ENCODE peak calls at places on chromosomes 7 and 10, in eight cellular contexts. B, D, S, T, N, F, K and Z are unnamed samples.

GRCh38 chr10:129913021-129913695 is 50.9 kb downstream of the EBF3 start:
- DNase-seq in S (no peak), B (no peak), T (no peak), K (no peak), N (no peak), D (no peak), F (no peak), Z (no peak)

GRCh38 chr7:127231415-127231814 is 21.3 kb downstream of the GRM8 start:
- DNase-seq in D (no peak), K (no peak), S (no peak), F (no peak), T (no peak), N (no peak), B (no peak), Z (no peak)

GRCh38 chr7:3272691-3273141 is 28.3 kb upstream of the SDK1 start:
- DNase-seq in S (no peak), T (peak), K (no peak), N (no peak), F (no peak), D (peak), B (no peak), Z (no peak)

GRCh38 chr7:102892631-102893278 is 20.0 kb upstream of the LRRC17 start:
- DNase-seq in S (no peak), T (no peak), F (no peak), K (no peak), D (no peak), N (no peak), B (no peak), Z (no peak)

GRCh38 chr7:149050941-149051340 is 22.6 kb upstream of the PDIA4 start:
- DNase-seq in K (no peak), S (no peak), F (no peak), B (no peak), N (no peak), T (peak), D (no peak), Z (no peak)

GRCh38 chr10:124652701-124653100 is 91.5 kb downstream of the FAM53B start:
- DNase-seq in K (no peak), T (no peak), S (no peak), D (no peak), N (no peak), B (no peak), F (no peak), Z (no peak)

GRCh38 chr7:22052221-22052639 is 106.5 kb upstream of the CDCA7L start:
- DNase-seq in D (no peak), B (peak), N (no peak), T (no peak), S (no peak), F (no peak), K (no peak), Z (no peak)

GRCh38 chr7:108669958-108670357 is 100.3 kb downstream of the DNAJB9 start:
- DNase-seq in S (no peak), B (no peak), K (no peak), F (no peak), N (no peak), D (no peak), T (no peak), Z (no peak)

GRCh38 chr7:129089521-129090212 is 34.8 kb upstream of the TNPO3 start:
- DNase-seq in B (no peak), S (no peak), N (no peak), K (no peak), D (no peak), T (peak), F (no peak), Z (peak)

GRCh38 chr10:48493083-48493871 is 111.6 kb downstream of the ARHGAP22 start:
- DNase-seq in D (no peak), T (no peak), B (no peak), S (no peak), N (no peak), F (no peak), K (no peak), Z (no peak)

GRCh38 chr10:16436367-16436757 is 448 bp upstream of the PTER start:
- DNase-seq in B (peak), S (no peak), F (no peak), D (no peak), K (no peak), N (no peak), T (no peak), Z (peak)

GRCh38 chr10:7272008-7272407 is 138.8 kb downstream of the SFMBT2 start:
- DNase-seq in T (no peak), K (no peak), D (no peak), B (no peak), F (no peak), S (no peak), N (no peak), Z (peak)

GRCh38 chr10:20891338-20891714 is 5.8 kb downstream of the NEBL start:
- DNase-seq in D (no peak), S (no peak), T (peak), K (no peak), B (no peak), N (no peak), F (no peak), Z (no peak)

GRCh38 chr10:79496896-79497295 is 15.4 kb upstream of the EIF5AL1 start:
- DNase-seq in F (no peak), N (no peak), T (no peak), D (no peak), B (no peak), S (no peak), K (no peak), Z (no peak)

GRCh38 chr7:114099337-114099736 is 180.5 kb upstream of the PPP1R3A start:
- DNase-seq in N (no peak), F (no peak), B (no peak), K (no peak), T (no peak), D (no peak), S (no peak), Z (no peak)

GRCh38 chr10:60114765-60115586 is 208.6 kb upstream of the CCDC6 start:
- DNase-seq in F (peak), B (peak), K (peak), N (no peak), T (peak), D (no peak), S (no peak), Z (peak)

GRCh38 chr7:17134786-17135185 is 163.7 kb upstream of the AHR start:
- DNase-seq in T (no peak), S (no peak), K (no peak), B (no peak), F (no peak), D (no peak), N (no peak), Z (no peak)

GRCh38 chr7:7576344-7576743 is 9.7 kb downstream of the MIOS start:
- DNase-seq in N (no peak), D (no peak), S (no peak), K (no peak), T (no peak), B (no peak), F (no peak), Z (no peak)

GRCh38 chr7:92634924-92635519 is 44.8 kb upstream of the FAM133B start:
- DNase-seq in B (peak), F (no peak), D (peak), N (peak), T (peak), K (no peak), S (no peak), Z (no peak)

GRCh38 chr10:96450514-96451207 is 63.1 kb downstream of the TLL2 start:
- DNase-seq in D (no peak), F (no peak), K (no peak), B (no peak), N (no peak), S (no peak), T (no peak), Z (no peak)

GRCh38 chr7:28573059-28573553 is 160.8 kb downstream of the CREB5 start:
- DNase-seq in F (peak), T (peak), K (no peak), B (no peak), N (no peak), S (no peak), D (peak), Z (no peak)

GRCh38 chr7:93547716-93548115 is 26.8 kb downstream of the CALCR start:
- DNase-seq in K (no peak), N (no peak), S (no peak), B (no peak), T (no peak), F (no peak), D (no peak), Z (no peak)

GRCh38 chr10:118447478-118447877 is 105.4 kb upstream of the FAM204A start:
- DNase-seq in N (no peak), K (no peak), S (no peak), D (no peak), T (no peak), F (no peak), B (no peak), Z (no peak)

GRCh38 chr10:17088118-17088806 is 41.3 kb downstream of the CUBN start:
- DNase-seq in N (no peak), S (no peak), K (no peak), F (no peak), B (peak), D (no peak), T (peak), Z (no peak)

GRCh38 chr10:5743736-5744135 is 59.1 kb downstream of the TASOR2 start:
- DNase-seq in D (no peak), S (no peak), T (no peak), B (no peak), N (no peak), F (no peak), K (no peak), Z (no peak)

GRCh38 chr10:82497451-82497850 is 622.5 kb downstream of the NRG3 start:
- DNase-seq in D (no peak), F (no peak), K (no peak), T (no peak), S (no peak), N (no peak), B (no peak), Z (no peak)

GRCh38 chr7:2417981-2418481 is 14.6 kb downstream of the CHST12 start:
- DNase-seq in B (no peak), T (peak), N (peak), D (no peak), K (no peak), F (no peak), S (peak), Z (peak)

GRCh38 chr7:16318989-16319915 is 102.1 kb downstream of the CRPPA start:
- DNase-seq in T (peak), N (no peak), D (no peak), F (no peak), K (no peak), B (peak), S (no peak), Z (no peak)